ENCODE peak calls at places on chromosomes 13 and 19, in nine cellular contexts. R is CD8-positive, alpha-beta T cell; N is CD4-positive, CD25-positive, alpha-beta regulatory T cell; W is HAP-1; P is mucosa of descending colon; O is suprapubic skin; S is RWPE2; F is SK-N-SH; V is mammary epithelial cell. J is an unnamed sample.

GRCh38 chr19:46515290-46515609 is 19.6 kb upstream of the PNMA8B start:
- DNase-seq in F (no peak), V (no peak), O (no peak), N (no peak), S (no peak), R (no peak), W (no peak), P (no peak), J (no peak)

GRCh38 chr13:107866666-107867623 is 348.4 kb downstream of the LIG4 start:
- DNase-seq in S (no peak), V (peak; percentile 14), N (no peak), F (peak; percentile 80), P (no peak), O (no peak), W (peak; percentile 51), R (no peak), J (no peak)

GRCh38 chr13:20131057-20131832 is 29.6 kb downstream of the GJA3 start:
- DNase-seq in W (no peak), N (no peak), O (peak; percentile 62), P (no peak), R (no peak), S (no peak), F (no peak), V (no peak), J (no peak)

GRCh38 chr13:43686557-43686956 is 100.2 kb downstream of the ENOX1 start:
- DNase-seq in P (no peak), R (no peak), N (no peak), V (peak; percentile 56), S (no peak), F (peak; percentile 1), O (no peak), W (no peak), J (peak; percentile 16)

GRCh38 chr19:35167251-35168119 is 12.9 kb downstream of the FXYD5 start:
- DNase-seq in R (peak; percentile 29), V (no peak), F (no peak), N (no peak), W (no peak), O (no peak), S (peak; percentile 17), P (no peak), J (no peak)

GRCh38 chr13:31898383-31899071 is 133.0 kb upstream of the FRY start:
- DNase-seq in F (no peak), O (no peak), S (no peak), N (no peak), R (no peak), V (no peak), P (no peak), W (peak; percentile 56), J (no peak)

GRCh38 chr13:112446867-112447266 is 70.7 kb downstream of the SPACA7 start:
- DNase-seq in P (no peak), F (peak; percentile 23), N (no peak), V (no peak), R (no peak), S (no peak), W (no peak), O (peak; percentile 67), J (no peak)

GRCh38 chr19:46082728-46083050 is 41.8 kb downstream of the IGFL3 start:
- DNase-seq in V (peak; percentile 79), R (no peak), N (no peak), W (no peak), O (no peak), F (no peak), S (no peak), P (no peak), J (no peak)

GRCh38 chr13:50390503-50391248 is 375.4 kb downstream of the KCNRG start:
- DNase-seq in S (no peak), N (no peak), R (no peak), P (no peak), F (no peak), V (no peak), W (no peak), O (no peak), J (no peak)

GRCh38 chr13:50386527-50387123 is 371.4 kb downstream of the KCNRG start:
- DNase-seq in N (no peak), W (no peak), S (no peak), P (no peak), V (no peak), O (no peak), R (no peak), F (no peak), J (no peak)

GRCh38 chr13:50387124-50387581 is 371.9 kb downstream of the KCNRG start:
- DNase-seq in N (peak; percentile 11), W (peak; percentile 67), R (peak; percentile 30), S (no peak), V (no peak), O (no peak), P (peak; percentile 56), F (peak; percentile 37), J (no peak)

GRCh38 chr13:50389726-50390125 is 374.5 kb downstream of the KCNRG start:
- DNase-seq in O (no peak), F (no peak), P (no peak), N (no peak), R (no peak), S (no peak), W (no peak), V (no peak), J (no peak)

DNA sequence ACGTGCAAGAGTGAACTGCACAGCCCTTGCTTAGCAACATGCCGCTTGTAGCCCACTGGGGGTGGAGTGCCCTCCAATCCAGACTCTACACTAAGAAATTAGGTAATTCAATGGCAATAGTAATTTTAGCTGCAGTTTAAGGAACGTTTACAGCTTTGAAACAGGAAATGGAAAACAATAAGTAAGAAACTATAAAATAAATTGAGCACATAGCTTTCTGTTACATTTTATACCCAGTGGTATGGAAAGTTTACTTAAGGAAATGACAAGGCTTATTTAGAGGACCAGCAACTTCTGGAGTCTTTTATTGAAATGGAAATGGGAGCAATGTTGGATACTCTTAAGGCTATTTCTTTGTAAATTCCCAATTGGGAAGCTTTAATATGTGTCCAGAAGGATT is 373.2 kb downstream of the KCNRG start:
- DNase-seq in W (no peak), F (no peak), V (no peak), O (no peak), S (no peak), N (no peak), P (no peak), R (no peak), J (no peak)
- H3K4me1 ChIP-seq in W (peaks cover 12% of the 10 kb centered on the region), F (no peaks in the 10 kb centered on the region), V (no peaks in the 10 kb centered on the region), O (peaks cover 6% of the 10 kb centered on the region), S (no peaks in the 10 kb centered on the region), N (no peaks in the 10 kb centered on the region), P (peaks cover 5% of the 10 kb centered on the region), R (no peaks in the 10 kb centered on the region), J (no peaks in the 10 kb centered on the region)

GRCh38 chr13:50285283-50285682 is 270.0 kb downstream of the KCNRG start:
- DNase-seq in O (no peak), V (no peak), F (no peak), S (no peak), W (no peak), N (no peak), P (no peak), R (no peak), J (no peak)

GRCh38 chr13:50282016-50282415 is 266.8 kb downstream of the KCNRG start:
- DNase-seq in O (no peak), V (no peak), P (no peak), W (no peak), F (no peak), R (no peak), S (no peak), N (no peak), J (peak; percentile 23)

GRCh38 chr13:50280538-50280937 is 265.3 kb downstream of the KCNRG start:
- DNase-seq in N (no peak), F (no peak), W (no peak), V (no peak), O (no peak), S (no peak), R (no peak), P (no peak), J (no peak)

GRCh38 chr13:50284540-50284939 is 269.3 kb downstream of the KCNRG start:
- DNase-seq in S (no peak), V (no peak), N (no peak), F (no peak), R (no peak), P (no peak), W (no peak), O (no peak), J (no peak)

GRCh38 chr13:50283017-50283416 is 267.8 kb downstream of the KCNRG start:
- DNase-seq in P (no peak), O (no peak), S (no peak), F (no peak), V (no peak), W (no peak), N (no peak), R (no peak), J (no peak)
- H3K4me1 ChIP-seq in P (no peaks in the 10 kb centered on the region), O (no peaks in the 10 kb centered on the region), S (no peaks in the 10 kb centered on the region), F (no peaks in the 10 kb centered on the region), V (no peaks in the 10 kb centered on the region), W (no peaks in the 10 kb centered on the region), N (peaks cover 12% of the 10 kb centered on the region), R (no peaks in the 10 kb centered on the region), J (no peaks in the 10 kb centered on the region)

GRCh38 chr13:75725784-75726183 is 89.7 kb downstream of the LMO7 start:
- DNase-seq in P (no peak), O (no peak), N (no peak), S (no peak), F (no peak), R (no peak), V (no peak), W (no peak), J (no peak)

GRCh38 chr13:75723927-75724326 is 87.8 kb downstream of the LMO7 start:
- DNase-seq in P (no peak), O (no peak), W (no peak), S (no peak), R (no peak), V (no peak), F (no peak), N (no peak), J (no peak)

GRCh38 chr13:75724742-75725504 is 88.8 kb downstream of the LMO7 start:
- DNase-seq in F (no peak), R (no peak), O (no peak), N (no peak), W (no peak), S (no peak), V (peak; percentile 45), P (no peak), J (no peak)

GRCh38 chr13:75717525-75717924 is 81.4 kb downstream of the LMO7 start:
- DNase-seq in W (no peak), N (no peak), R (no peak), S (no peak), O (no peak), P (no peak), F (no peak), V (no peak), J (no peak)

GRCh38 chr13:75721307-75721706 is 85.2 kb downstream of the LMO7 start:
- DNase-seq in V (no peak), R (no peak), N (no peak), S (no peak), F (no peak), O (no peak), W (no peak), P (no peak), J (no peak)
- H3K4me1 ChIP-seq in V (peaks cover 1% of the 10 kb centered on the region), R (no peaks in the 10 kb centered on the region), N (no peaks in the 10 kb centered on the region), S (peaks cover 26% of the 10 kb centered on the region), F (peaks cover 24% of the 10 kb centered on the region), O (peaks cover 4% of the 10 kb centered on the region), W (peaks cover 5% of the 10 kb centered on the region), P (no peaks in the 10 kb centered on the region), J (no peaks in the 10 kb centered on the region)

DNA sequence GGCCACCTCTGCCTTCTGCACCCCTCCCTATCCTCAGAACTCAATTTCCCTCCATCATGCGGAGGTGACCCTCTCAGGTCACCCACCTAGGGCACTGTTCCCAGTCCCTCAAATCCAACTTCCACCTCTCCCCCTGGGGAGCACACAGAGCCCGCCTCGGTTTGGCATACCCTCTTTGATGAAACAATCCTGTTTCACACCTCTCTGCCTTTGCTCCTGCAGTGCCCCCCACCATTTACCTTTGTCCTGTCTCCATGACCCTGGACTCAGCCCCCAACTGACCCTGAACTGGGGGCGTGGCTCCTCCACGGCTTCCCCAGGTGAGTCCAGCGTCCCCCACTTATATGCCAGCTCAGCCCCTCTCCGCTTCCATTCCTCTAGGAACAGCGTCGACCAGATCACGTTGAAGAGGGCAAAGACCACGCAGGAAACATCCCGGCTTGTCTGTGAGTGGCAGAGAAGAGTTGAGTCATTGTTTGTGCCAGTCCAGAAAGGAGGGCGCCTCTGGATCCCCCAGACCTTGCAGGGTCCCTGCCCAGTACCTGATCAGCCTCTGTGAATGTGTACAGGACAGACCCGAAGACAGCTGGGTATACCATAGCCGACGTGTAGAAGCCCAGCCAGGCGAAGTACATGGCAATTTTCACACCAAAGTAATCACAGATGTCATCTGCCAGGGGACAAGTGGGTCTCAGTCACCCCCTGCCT is 4.0 kb downstream of the ANO8 start:
- DNase-seq in S (no peak), R (no peak), O (no peak), W (no peak), V (no peak), F (no peak), N (no peak), P (no peak), J (no peak)
- H3K4me1 ChIP-seq in S (peaks cover 13% of the 10 kb centered on the region), R (peaks cover 34% of the 10 kb centered on the region), O (peaks cover 57% of the 10 kb centered on the region), W (peaks cover 8% of the 10 kb centered on the region), V (peaks cover 48% of the 10 kb centered on the region), F (no peaks in the 10 kb centered on the region), N (peaks cover 43% of the 10 kb centered on the region), P (peaks cover 30% of the 10 kb centered on the region), J (peaks cover 17% of the 10 kb centered on the region)

J was measured in NT2/D1.